ENCODE peak calls at places on chromosome 2, in nine cellular contexts. One of them, this sample, is unnamed. For H3K4me1, the result is how much of the 10 kb centered on the place peaks cover.

GRCh38 chr2:234724850-234725249 is 227.0 kb upstream of the SH3BP4 start:
- DNase-seq in body of pancreas: no peak
- DNase-seq in Peyer's patch: no peak
- DNase-seq in SK-N-SH: no peak
- DNase-seq in naive thymus-derived CD4-positive, alpha-beta T cell: no peak
- DNase-seq in heart right ventricle: no peak
- DNase-seq in A549: no peak
- DNase-seq in tibial artery: no peak
- DNase-seq in fibroblast of lung: no peak
- DNase-seq in this sample: no peak

GRCh38 chr2:121429119-121429903 is 101.4 kb upstream of the RNU4ATAC start:
- DNase-seq in A549: no peak
- DNase-seq in fibroblast of lung: peak
- DNase-seq in naive thymus-derived CD4-positive, alpha-beta T cell: no peak
- DNase-seq in Peyer's patch: no peak
- DNase-seq in SK-N-SH: no peak
- DNase-seq in tibial artery: no peak
- DNase-seq in body of pancreas: no peak
- DNase-seq in heart right ventricle: no peak
- DNase-seq in this sample: no peak

GRCh38 chr2:207159002-207159401 is 6.7 kb downstream of the KLF7 start:
- DNase-seq in Peyer's patch: no peak
- DNase-seq in body of pancreas: no peak
- DNase-seq in SK-N-SH: no peak
- DNase-seq in tibial artery: no peak
- DNase-seq in naive thymus-derived CD4-positive, alpha-beta T cell: no peak
- DNase-seq in fibroblast of lung: no peak
- DNase-seq in A549: no peak
- DNase-seq in heart right ventricle: no peak
- DNase-seq in this sample: no peak

GRCh38 chr2:27191107-27191829 is 20.6 kb upstream of the ATRAID start:
- DNase-seq in fibroblast of lung: peak
- DNase-seq in body of pancreas: peak
- DNase-seq in Peyer's patch: no peak
- DNase-seq in naive thymus-derived CD4-positive, alpha-beta T cell: peak
- DNase-seq in tibial artery: no peak
- DNase-seq in heart right ventricle: peak
- DNase-seq in A549: peak
- DNase-seq in SK-N-SH: peak
- DNase-seq in this sample: no peak

GRCh38 chr2:137873860-137874259 is 90.4 kb upstream of the HNMT start:
- DNase-seq in naive thymus-derived CD4-positive, alpha-beta T cell: no peak
- DNase-seq in tibial artery: no peak
- DNase-seq in fibroblast of lung: no peak
- DNase-seq in body of pancreas: no peak
- DNase-seq in A549: no peak
- DNase-seq in heart right ventricle: no peak
- DNase-seq in Peyer's patch: no peak
- DNase-seq in SK-N-SH: no peak
- DNase-seq in this sample: no peak

GRCh38 chr2:235666240-235666781 is 172.5 kb downstream of the AGAP1 start:
- DNase-seq in SK-N-SH: peak
- DNase-seq in Peyer's patch: no peak
- DNase-seq in A549: peak
- DNase-seq in heart right ventricle: peak
- DNase-seq in fibroblast of lung: peak
- DNase-seq in body of pancreas: no peak
- DNase-seq in naive thymus-derived CD4-positive, alpha-beta T cell: no peak
- DNase-seq in tibial artery: peak
- DNase-seq in this sample: no peak

GRCh38 chr2:175383286-175383685 is 201.8 kb upstream of the ATP5MC3 start:
- DNase-seq in tibial artery: no peak
- DNase-seq in A549: no peak
- DNase-seq in SK-N-SH: no peak
- DNase-seq in Peyer's patch: no peak
- DNase-seq in heart right ventricle: no peak
- DNase-seq in naive thymus-derived CD4-positive, alpha-beta T cell: no peak
- DNase-seq in fibroblast of lung: no peak
- DNase-seq in body of pancreas: no peak
- DNase-seq in this sample: no peak

GRCh38 chr2:127106998-127107621 is at the start of gene BIN1:
- DNase-seq in heart right ventricle: peak
- DNase-seq in Peyer's patch: peak
- DNase-seq in tibial artery: peak
- DNase-seq in naive thymus-derived CD4-positive, alpha-beta T cell: peak
- DNase-seq in SK-N-SH: peak
- DNase-seq in A549: peak
- DNase-seq in body of pancreas: peak
- DNase-seq in fibroblast of lung: peak
- DNase-seq in this sample: peak

GRCh38 chr2:32562906-32563305 is 64.9 kb upstream of the TTC27 start:
- DNase-seq in fibroblast of lung: no peak
- DNase-seq in body of pancreas: no peak
- DNase-seq in Peyer's patch: no peak
- DNase-seq in SK-N-SH: no peak
- DNase-seq in heart right ventricle: no peak
- DNase-seq in tibial artery: no peak
- DNase-seq in naive thymus-derived CD4-positive, alpha-beta T cell: no peak
- DNase-seq in A549: no peak
- DNase-seq in this sample: no peak

DNA sequence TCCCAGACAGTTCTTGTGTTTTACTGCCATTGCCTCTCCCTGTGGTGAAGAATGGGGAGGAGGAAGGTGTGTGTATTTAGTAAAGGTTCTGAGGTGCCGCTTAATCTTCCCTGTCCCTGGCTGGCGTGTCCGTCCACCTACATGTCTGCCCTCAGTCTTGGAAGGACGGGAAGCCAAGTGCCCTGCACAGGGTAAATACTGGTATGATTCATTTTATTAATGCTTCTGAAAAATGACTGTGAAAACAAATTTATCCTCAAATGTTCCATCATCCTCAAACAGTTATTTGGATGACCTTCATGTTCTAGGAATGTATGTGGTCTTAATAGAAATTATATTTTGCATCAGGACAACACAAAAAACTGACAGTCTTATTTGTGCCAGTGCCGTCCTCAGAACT is 6.6 kb downstream of the EPAS1 start:
- DNase-seq in naive thymus-derived CD4-positive, alpha-beta T cell: no peak
- DNase-seq in A549: no peak
- DNase-seq in body of pancreas: no peak
- DNase-seq in SK-N-SH: no peak
- DNase-seq in heart right ventricle: no peak
- DNase-seq in tibial artery: no peak
- DNase-seq in Peyer's patch: no peak
- DNase-seq in fibroblast of lung: peak
- DNase-seq in this sample: no peak
- H3K4me1 ChIP-seq in naive thymus-derived CD4-positive, alpha-beta T cell: under half
- H3K4me1 ChIP-seq in A549: half or more
- H3K4me1 ChIP-seq in body of pancreas: half or more
- H3K4me1 ChIP-seq in SK-N-SH: under half
- H3K4me1 ChIP-seq in heart right ventricle: half or more
- H3K4me1 ChIP-seq in tibial artery: half or more
- H3K4me1 ChIP-seq in Peyer's patch: under half
- H3K4me1 ChIP-seq in fibroblast of lung: under half
- H3K4me1 ChIP-seq in this sample: under half

GRCh38 chr2:96801464-96802280 is 14.4 kb upstream of the CNNM3 start:
- DNase-seq in fibroblast of lung: no peak
- DNase-seq in SK-N-SH: no peak
- DNase-seq in Peyer's patch: peak
- DNase-seq in A549: no peak
- DNase-seq in heart right ventricle: no peak
- DNase-seq in tibial artery: no peak
- DNase-seq in body of pancreas: no peak
- DNase-seq in naive thymus-derived CD4-positive, alpha-beta T cell: no peak
- DNase-seq in this sample: no peak
- H3K27ac ChIP-seq in fibroblast of lung: no peak
- H3K27ac ChIP-seq in SK-N-SH: no peak
- H3K27ac ChIP-seq in Peyer's patch: no peak
- H3K27ac ChIP-seq in A549: no peak
- H3K27ac ChIP-seq in heart right ventricle: no peak
- H3K27ac ChIP-seq in tibial artery: no peak
- H3K27ac ChIP-seq in body of pancreas: no peak
- H3K27ac ChIP-seq in naive thymus-derived CD4-positive, alpha-beta T cell: no peak
- H3K27ac ChIP-seq in this sample: no peak

GRCh38 chr2:102032368-102033027 is 40.7 kb downstream of the IL1R2 start:
- DNase-seq in naive thymus-derived CD4-positive, alpha-beta T cell: no peak
- DNase-seq in Peyer's patch: no peak
- DNase-seq in fibroblast of lung: no peak
- DNase-seq in body of pancreas: no peak
- DNase-seq in A549: no peak
- DNase-seq in heart right ventricle: no peak
- DNase-seq in tibial artery: no peak
- DNase-seq in SK-N-SH: no peak
- DNase-seq in this sample: no peak
- H3K4me1 ChIP-seq in naive thymus-derived CD4-positive, alpha-beta T cell: under half
- H3K4me1 ChIP-seq in Peyer's patch: under half
- H3K4me1 ChIP-seq in fibroblast of lung: under half
- H3K4me1 ChIP-seq in body of pancreas: under half
- H3K4me1 ChIP-seq in A549: under half
- H3K4me1 ChIP-seq in heart right ventricle: under half
- H3K4me1 ChIP-seq in tibial artery: under half
- H3K4me1 ChIP-seq in SK-N-SH: under half
- H3K4me1 ChIP-seq in this sample: under half

GRCh38 chr2:36919041-36919837 is 47.1 kb downstream of the STRN start:
- DNase-seq in fibroblast of lung: peak
- DNase-seq in heart right ventricle: no peak
- DNase-seq in A549: no peak
- DNase-seq in SK-N-SH: no peak
- DNase-seq in Peyer's patch: no peak
- DNase-seq in body of pancreas: no peak
- DNase-seq in tibial artery: no peak
- DNase-seq in naive thymus-derived CD4-positive, alpha-beta T cell: no peak
- DNase-seq in this sample: no peak
- H3K27ac ChIP-seq in fibroblast of lung: no peak
- H3K27ac ChIP-seq in heart right ventricle: no peak
- H3K27ac ChIP-seq in A549: no peak
- H3K27ac ChIP-seq in SK-N-SH: no peak
- H3K27ac ChIP-seq in Peyer's patch: no peak
- H3K27ac ChIP-seq in body of pancreas: no peak
- H3K27ac ChIP-seq in tibial artery: no peak
- H3K27ac ChIP-seq in naive thymus-derived CD4-positive, alpha-beta T cell: no peak
- H3K27ac ChIP-seq in this sample: no peak

DNA sequence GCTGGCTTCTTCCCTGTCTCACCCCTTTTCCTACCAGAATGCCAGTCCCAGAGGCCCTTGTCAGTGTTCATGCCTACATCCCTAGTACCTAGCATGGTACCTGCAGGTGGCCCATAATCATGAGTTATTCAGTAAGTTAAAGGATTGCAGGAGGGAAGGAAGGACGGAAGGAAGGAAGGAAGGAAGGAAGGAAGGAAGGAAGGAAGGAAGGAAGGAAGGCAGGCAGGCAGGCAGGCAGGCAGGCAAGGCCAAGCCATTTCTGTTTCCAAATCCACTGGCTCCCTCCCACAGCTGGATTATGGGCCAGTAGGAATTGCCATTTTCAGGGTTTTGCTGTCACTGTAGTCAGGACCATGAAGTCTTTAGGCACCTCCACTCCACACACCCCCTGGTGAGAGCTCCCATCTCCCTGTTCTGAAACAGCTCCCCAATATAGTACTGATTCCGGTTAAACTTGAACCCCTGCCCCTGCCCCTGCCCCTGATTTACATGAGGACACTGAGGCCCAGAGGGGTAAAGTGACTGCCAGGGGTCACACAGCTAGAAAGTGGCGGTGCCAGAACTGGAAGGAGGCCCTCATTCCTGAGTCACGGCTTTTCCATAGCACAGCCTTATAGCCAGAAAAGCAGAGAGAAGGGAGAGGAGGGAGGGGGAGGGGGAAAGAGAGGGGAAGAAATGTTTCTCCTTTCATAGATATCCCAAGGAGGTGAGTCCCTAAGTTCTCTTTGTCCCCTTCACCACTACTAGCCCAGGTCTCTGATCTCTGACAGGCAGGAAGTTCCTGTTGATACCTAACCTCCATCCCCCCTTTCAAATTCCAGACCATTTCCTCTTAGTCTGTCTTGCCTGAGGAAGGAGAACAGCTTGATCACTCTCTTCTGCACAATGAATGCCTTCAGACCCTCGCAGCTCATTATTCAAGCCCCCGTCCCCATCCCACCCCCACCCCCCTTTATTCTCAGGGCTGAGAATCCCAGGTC is 12.2 kb upstream of the TNS1 start:
- DNase-seq in body of pancreas: no peak
- DNase-seq in tibial artery: no peak
- DNase-seq in heart right ventricle: no peak
- DNase-seq in A549: no peak
- DNase-seq in fibroblast of lung: no peak
- DNase-seq in naive thymus-derived CD4-positive, alpha-beta T cell: no peak
- DNase-seq in Peyer's patch: no peak
- DNase-seq in SK-N-SH: no peak
- DNase-seq in this sample: no peak
- H3K4me1 ChIP-seq in body of pancreas: under half
- H3K4me1 ChIP-seq in tibial artery: half or more
- H3K4me1 ChIP-seq in heart right ventricle: half or more
- H3K4me1 ChIP-seq in A549: under half
- H3K4me1 ChIP-seq in fibroblast of lung: under half
- H3K4me1 ChIP-seq in naive thymus-derived CD4-positive, alpha-beta T cell: under half
- H3K4me1 ChIP-seq in Peyer's patch: under half
- H3K4me1 ChIP-seq in SK-N-SH: under half
- H3K4me1 ChIP-seq in this sample: under half

GRCh38 chr2:159095813-159096212 is 127.4 kb downstream of the TANC1 start:
- DNase-seq in heart right ventricle: no peak
- DNase-seq in fibroblast of lung: no peak
- DNase-seq in SK-N-SH: no peak
- DNase-seq in naive thymus-derived CD4-positive, alpha-beta T cell: peak
- DNase-seq in tibial artery: no peak
- DNase-seq in A549: no peak
- DNase-seq in Peyer's patch: no peak
- DNase-seq in body of pancreas: no peak
- DNase-seq in this sample: no peak
- H3K27ac ChIP-seq in heart right ventricle: no peak
- H3K27ac ChIP-seq in fibroblast of lung: no peak
- H3K27ac ChIP-seq in SK-N-SH: no peak
- H3K27ac ChIP-seq in naive thymus-derived CD4-positive, alpha-beta T cell: no peak
- H3K27ac ChIP-seq in tibial artery: no peak
- H3K27ac ChIP-seq in A549: no peak
- H3K27ac ChIP-seq in Peyer's patch: no peak
- H3K27ac ChIP-seq in body of pancreas: no peak
- H3K27ac ChIP-seq in this sample: no peak

DNA sequence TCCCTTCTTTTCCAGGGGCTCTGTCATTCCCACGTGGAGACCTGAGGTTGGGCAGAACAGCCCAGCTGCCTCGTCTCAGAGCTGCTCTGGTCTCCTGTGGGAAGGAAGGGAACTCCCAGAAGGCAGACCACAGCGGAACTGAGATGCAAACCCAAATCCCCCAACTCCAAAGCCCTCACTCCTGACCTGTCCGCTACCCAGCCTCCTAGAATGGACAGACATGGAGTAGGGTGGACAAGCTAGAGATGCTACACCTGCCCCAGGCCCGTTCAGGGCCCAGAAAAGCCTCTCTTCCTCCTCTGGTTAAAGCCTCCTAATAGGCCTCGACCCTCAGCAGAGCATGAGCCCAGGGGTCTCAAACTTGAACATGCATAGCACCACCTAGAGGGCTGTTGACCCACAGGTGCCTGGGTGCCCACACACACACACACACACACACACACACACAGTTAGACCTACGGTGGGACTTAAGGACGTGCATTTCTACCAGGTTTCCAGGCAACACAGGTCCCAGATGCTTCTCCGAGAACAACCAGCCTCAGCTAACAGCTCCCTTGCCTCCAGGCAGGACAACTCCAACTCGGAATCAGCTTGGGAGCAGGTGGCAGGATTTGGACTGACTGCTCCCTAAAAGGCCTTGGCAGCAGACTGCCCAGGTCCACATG is 93.5 kb downstream of the TNS1 start:
- DNase-seq in SK-N-SH: peak
- DNase-seq in Peyer's patch: no peak
- DNase-seq in body of pancreas: no peak
- DNase-seq in fibroblast of lung: no peak
- DNase-seq in A549: no peak
- DNase-seq in tibial artery: peak
- DNase-seq in heart right ventricle: no peak
- DNase-seq in naive thymus-derived CD4-positive, alpha-beta T cell: no peak
- DNase-seq in this sample: no peak
- H3K4me1 ChIP-seq in SK-N-SH: under half
- H3K4me1 ChIP-seq in Peyer's patch: under half
- H3K4me1 ChIP-seq in body of pancreas: half or more
- H3K4me1 ChIP-seq in fibroblast of lung: under half
- H3K4me1 ChIP-seq in A549: under half
- H3K4me1 ChIP-seq in tibial artery: half or more
- H3K4me1 ChIP-seq in heart right ventricle: half or more
- H3K4me1 ChIP-seq in naive thymus-derived CD4-positive, alpha-beta T cell: under half
- H3K4me1 ChIP-seq in this sample: under half

This sample was measured in aorta.